ENCODE peak calls at places on chromosomes 3 and 15, in four cellular contexts. G is psoas muscle, S is pancreas, O is heart right ventricle. H is an unnamed sample. For H3K4me1 and H3K36me3, the result is how much of the 10 kb centered on the place peaks cover.

GRCh38 chr15:78739996-78740903 is 71.0 kb downstream of the ADAMTS7 start:
- DNase-seq in S (peak), O (no peak), G (peak), H (peak)

GRCh38 chr15:70584838-70585706 is 178.3 kb downstream of the UACA start:
- DNase-seq in O (no peak), S (peak), G (no peak), H (no peak)

GRCh38 chr3:114745322-114746240 is 401.5 kb downstream of the ZBTB20 start:
- DNase-seq in G (no peak), S (no peak), O (no peak), H (no peak)

GRCh38 chr3:50515565-50516047 is 12.2 kb upstream of the CACNA2D2 start:
- DNase-seq in S (no peak), G (peak), O (peak), H (peak)

GRCh38 chr3:45552773-45553371 is 41.7 kb upstream of the LIMD1 start:
- DNase-seq in S (no peak), G (no peak), O (no peak), H (no peak)

GRCh38 chr3:130925628-130926027 is 31.7 kb downstream of the ATP2C1 start:
- DNase-seq in S (no peak), O (no peak), G (no peak), H (no peak)

GRCh38 chr3:138479355-138479964 is 45.0 kb downstream of the ESYT3 start:
- DNase-seq in O (no peak), S (no peak), G (no peak), H (peak)

GRCh38 chr3:13539285-13539625 is 9.7 kb upstream of the FBLN2 start:
- DNase-seq in S (no peak), G (no peak), O (no peak), H (no peak)

GRCh38 chr15:73982251-73982962 is 9.7 kb downstream of the STOML1 start:
- DNase-seq in S (no peak), O (peak), G (peak), H (peak)

GRCh38 chr3:190492129-190492528 is 21.8 kb upstream of the IL1RAP start:
- DNase-seq in S (no peak), O (no peak), G (no peak), H (no peak)

GRCh38 chr3:9476935-9477334 is 76.7 kb downstream of the LHFPL4 start:
- DNase-seq in G (no peak), O (no peak), S (no peak), H (no peak)

GRCh38 chr3:150469931-150470740 is 62.0 kb downstream of the TSC22D2 start:
- DNase-seq in G (no peak), O (no peak), S (no peak), H (no peak)

GRCh38 chr3:81451611-81452010 is 309.8 kb downstream of the GBE1 start:
- DNase-seq in G (no peak), O (no peak), S (no peak), H (no peak)

GRCh38 chr3:98657429-98657828 is 64.0 kb upstream of the CPOX start:
- DNase-seq in S (peak), G (no peak), O (peak), H (no peak)

GRCh38 chr15:38084289-38084688 is 149.8 kb downstream of the TMCO5A start:
- DNase-seq in O (no peak), S (no peak), G (no peak), H (no peak)

GRCh38 chr3:128494152-128494650 is 1.2 kb upstream of the GATA2 start:
- DNase-seq in O (no peak), G (no peak), S (no peak), H (no peak)

GRCh38 chr3:133980035-133980434 is 49.7 kb downstream of the SLCO2A1 start:
- DNase-seq in O (no peak), G (no peak), S (no peak), H (no peak)

GRCh38 chr3:30166535-30166934 is 439.9 kb upstream of the TGFBR2 start:
- DNase-seq in O (no peak), G (no peak), S (no peak), H (no peak)

GRCh38 chr3:4196748-4197147 is 106.4 kb upstream of the SETMAR start:
- DNase-seq in S (no peak), O (no peak), G (no peak), H (no peak)

GRCh38 chr15:38696120-38696727 is 131.6 kb upstream of the RASGRP1 start:
- DNase-seq in S (no peak), G (no peak), O (no peak), H (peak)

GRCh38 chr3:32842987-32843386 is 25.2 kb downstream of the TRIM71 start:
- DNase-seq in S (no peak), O (no peak), G (no peak), H (no peak)
- H3K4me1 ChIP-seq in S (under half), O (under half), G (under half), H (under half)

GRCh38 chr15:48596841-48597240 is 48.7 kb downstream of the FBN1 start:
- DNase-seq in O (no peak), S (no peak), G (no peak), H (no peak)
- H3K36me3 ChIP-seq in O (under half), S (under half), G (under half), H (under half)

GRCh38 chr15:35557544-35557943 is 11.6 kb upstream of the DPH6 start:
- DNase-seq in O (no peak), G (no peak), S (no peak), H (no peak)
- H3K27ac ChIP-seq in O (no peak), G (no peak), S (no peak), H (no peak)

GRCh38 chr3:196194542-196194915 is 16.7 kb downstream of the ZDHHC19 start:
- DNase-seq in G (peak), S (no peak), O (no peak), H (no peak)

GRCh38 chr3:196193738-196194541 is 17.3 kb downstream of the ZDHHC19 start:
- DNase-seq in O (peak), S (peak), G (peak), H (peak)

GRCh38 chr3:196198081-196198675 is 13.0 kb downstream of the ZDHHC19 start:
- DNase-seq in O (no peak), S (no peak), G (peak), H (no peak)

GRCh38 chr3:196197524-196197923 is 13.7 kb downstream of the ZDHHC19 start:
- DNase-seq in G (peak), S (no peak), O (no peak), H (no peak)

GRCh38 chr3:196195664-196196255 is 15.4 kb downstream of the ZDHHC19 start:
- DNase-seq in S (no peak), O (no peak), G (peak), H (no peak)
- H3K4me1 ChIP-seq in S (under half), O (under half), G (under half), H (under half)

GRCh38 chr15:44620081-44620480 is 43.4 kb downstream of the SPG11 start:
- DNase-seq in O (no peak), S (no peak), G (no peak), H (no peak)
- H3K36me3 ChIP-seq in O (under half), S (under half), G (under half), H (under half)

DNA sequence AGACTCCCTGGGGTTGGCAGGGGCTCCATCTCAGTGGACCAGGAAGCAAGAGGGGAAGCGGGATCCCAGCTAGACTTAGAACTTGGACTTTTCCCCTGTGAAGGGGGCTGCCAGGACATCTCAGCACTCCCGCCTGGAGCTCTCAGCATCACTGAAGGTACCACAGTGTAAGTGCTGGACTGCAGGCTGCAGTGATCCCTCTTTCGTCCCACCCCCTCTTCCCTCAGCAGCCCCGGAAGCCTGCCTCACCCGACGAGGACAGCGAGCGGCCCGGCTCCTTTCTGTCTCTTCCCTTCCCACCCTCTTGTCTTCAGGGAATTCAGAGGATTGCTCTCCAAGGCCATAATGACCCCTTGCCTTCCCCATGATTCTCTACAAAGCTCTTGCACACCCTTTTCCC is 94.4 kb downstream of the ANP32A start:
- DNase-seq in S (no peak), G (no peak), O (no peak), H (no peak)
- H3K27ac ChIP-seq in S (no peak), G (peak), O (peak), H (no peak)

GRCh38 chr3:122944671-122945151 is 82.9 kb downstream of the SEMA5B start:
- DNase-seq in S (peak), G (no peak), O (no peak), H (no peak)
- H3K4me1 ChIP-seq in S (under half), G (under half), O (under half), H (under half)

DNA sequence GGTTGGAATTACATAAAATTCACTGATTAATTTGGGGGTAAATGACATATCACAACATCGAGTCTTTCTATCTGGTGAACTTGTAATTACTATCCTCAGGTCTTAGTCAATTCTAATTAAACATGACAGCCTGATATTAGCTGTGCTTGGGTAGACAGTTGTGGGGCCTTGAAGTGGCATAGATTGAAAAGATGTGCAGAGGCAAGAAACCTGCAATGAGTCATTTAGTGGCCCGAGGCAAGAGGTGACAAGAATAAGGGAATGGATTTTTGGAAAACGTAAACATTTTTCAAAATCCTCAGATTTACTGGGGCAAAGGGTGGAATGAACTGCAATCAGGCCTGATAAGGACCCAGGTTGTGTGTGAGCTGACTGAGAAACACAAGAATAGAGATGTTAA is 29.5 kb upstream of the ULK4 start:
- DNase-seq in O (no peak), G (no peak), S (no peak), H (no peak)
- H3K36me3 ChIP-seq in O (under half), G (under half), S (under half), H (under half)

GRCh38 chr3:40173291-40173710 is 136.2 kb upstream of the EIF1B start:
- DNase-seq in S (no peak), G (no peak), O (no peak), H (no peak)
- H3K27ac ChIP-seq in S (no peak), G (no peak), O (no peak), H (no peak)

DNA sequence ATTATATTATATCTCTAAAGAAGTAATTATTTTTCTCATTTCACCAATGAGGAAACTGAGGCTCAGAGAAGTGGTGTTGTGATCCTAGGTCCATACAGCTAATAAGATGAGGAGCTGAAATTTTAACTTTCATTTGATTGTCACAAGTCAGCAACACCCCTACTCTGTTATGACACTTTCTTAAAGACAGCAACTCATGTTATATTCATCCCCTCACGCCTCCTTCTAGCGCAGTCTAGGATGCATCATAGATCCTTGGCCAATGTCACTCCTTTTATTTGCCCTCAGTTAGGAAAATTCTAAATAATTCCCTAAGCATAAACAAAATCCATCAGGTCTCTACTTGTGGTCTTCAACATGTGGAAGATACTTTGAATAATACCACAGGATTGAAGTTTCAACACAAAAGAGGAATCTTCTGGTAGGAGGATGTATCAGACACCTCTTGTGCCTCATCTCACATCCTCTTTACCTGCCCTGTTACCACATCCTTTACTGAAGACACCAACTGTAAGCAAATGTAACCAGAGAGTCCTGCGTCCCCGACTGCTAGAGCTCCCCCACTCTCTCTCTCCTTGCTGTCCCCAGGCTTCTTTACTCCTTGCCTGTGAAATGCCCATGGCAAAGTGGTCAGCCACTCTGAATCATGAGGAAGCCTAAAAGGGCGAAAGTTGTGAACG is 53.7 kb downstream of the TRIM42 start:
- DNase-seq in G (no peak), O (no peak), S (no peak), H (no peak)
- H3K4me1 ChIP-seq in G (under half), O (under half), S (under half), H (under half)

H was measured in aorta.